ENCODE peak calls at places on chromosomes 16 and 17, in five cellular contexts. Q is H1, U is GM12878, I is K562, R is HepG2. F is an unnamed sample.

GRCh38 chr16:13402601-13403000 is 501.2 kb downstream of the SHISA9 start:
- DNase-seq in Q (no peak), I (no peak), R (no peak), U (no peak), F (no peak)

GRCh38 chr16:68300736-68301459 is 9.8 kb downstream of the SLC7A6OS start:
- DNase-seq in Q (no peak), U (no peak), R (no peak), I (no peak), F (no peak)

GRCh38 chr16:50114357-50115129 is 38.6 kb upstream of the TENT4B start:
- DNase-seq in Q (no peak), I (no peak), U (no peak), R (no peak), F (no peak)

GRCh38 chr16:81478876-81479496 is 34.4 kb downstream of the CMIP start:
- DNase-seq in I (no peak), Q (no peak), R (no peak), U (peak), F (no peak)

GRCh38 chr17:80891096-80892018 is 100.3 kb upstream of the CHMP6 start:
- DNase-seq in Q (no peak), I (peak), U (peak), R (no peak), F (no peak)

GRCh38 chr16:57305159-57305811 is 20.8 kb upstream of the PLLP start:
- DNase-seq in I (no peak), U (no peak), R (peak), Q (no peak), F (no peak)

GRCh38 chr17:82959242-82959930 is 119.6 kb upstream of the ZNF750 start:
- DNase-seq in U (no peak), Q (no peak), R (no peak), I (no peak), F (no peak)

GRCh38 chr17:7238418-7239090 is 703 bp downstream of the PHF23 start:
- DNase-seq in I (peak), R (no peak), Q (no peak), U (no peak), F (no peak)

GRCh38 chr16:65229191-65229662 is 107.4 kb upstream of the CDH11 start:
- DNase-seq in U (no peak), R (no peak), Q (no peak), I (no peak), F (no peak)

GRCh38 chr17:64775701-64776570 is 113.8 kb upstream of the SMURF2 start:
- DNase-seq in Q (no peak), I (no peak), R (peak), U (no peak), F (no peak)

GRCh38 chr17:1617620-1618174 is 10.9 kb downstream of the SLC43A2 start:
- DNase-seq in I (peak), R (no peak), Q (no peak), U (no peak), F (no peak)

GRCh38 chr17:56943505-56944125 is 17.2 kb downstream of the COIL start:
- DNase-seq in U (no peak), Q (no peak), I (no peak), R (no peak), F (no peak)

GRCh38 chr17:56935461-56935860 is 21.6 kb upstream of the TRIM25 start:
- DNase-seq in Q (no peak), I (no peak), U (no peak), R (no peak), F (no peak)

GRCh38 chr17:56936697-56937322 is 23.0 kb upstream of the TRIM25 start:
- DNase-seq in U (no peak), R (no peak), I (no peak), Q (no peak), F (no peak)

GRCh38 chr17:56937688-56938087 is 23.2 kb downstream of the COIL start:
- DNase-seq in U (no peak), R (no peak), Q (no peak), I (peak), F (no peak)

GRCh38 chr17:56939869-56940484 is 20.9 kb downstream of the COIL start:
- DNase-seq in I (peak), R (peak), U (no peak), Q (no peak), F (peak)
- TF ChIP-seq ATF2 in I (no peak), R (no peak), U (no peak), Q (no peak), F (no peak)

DNA sequence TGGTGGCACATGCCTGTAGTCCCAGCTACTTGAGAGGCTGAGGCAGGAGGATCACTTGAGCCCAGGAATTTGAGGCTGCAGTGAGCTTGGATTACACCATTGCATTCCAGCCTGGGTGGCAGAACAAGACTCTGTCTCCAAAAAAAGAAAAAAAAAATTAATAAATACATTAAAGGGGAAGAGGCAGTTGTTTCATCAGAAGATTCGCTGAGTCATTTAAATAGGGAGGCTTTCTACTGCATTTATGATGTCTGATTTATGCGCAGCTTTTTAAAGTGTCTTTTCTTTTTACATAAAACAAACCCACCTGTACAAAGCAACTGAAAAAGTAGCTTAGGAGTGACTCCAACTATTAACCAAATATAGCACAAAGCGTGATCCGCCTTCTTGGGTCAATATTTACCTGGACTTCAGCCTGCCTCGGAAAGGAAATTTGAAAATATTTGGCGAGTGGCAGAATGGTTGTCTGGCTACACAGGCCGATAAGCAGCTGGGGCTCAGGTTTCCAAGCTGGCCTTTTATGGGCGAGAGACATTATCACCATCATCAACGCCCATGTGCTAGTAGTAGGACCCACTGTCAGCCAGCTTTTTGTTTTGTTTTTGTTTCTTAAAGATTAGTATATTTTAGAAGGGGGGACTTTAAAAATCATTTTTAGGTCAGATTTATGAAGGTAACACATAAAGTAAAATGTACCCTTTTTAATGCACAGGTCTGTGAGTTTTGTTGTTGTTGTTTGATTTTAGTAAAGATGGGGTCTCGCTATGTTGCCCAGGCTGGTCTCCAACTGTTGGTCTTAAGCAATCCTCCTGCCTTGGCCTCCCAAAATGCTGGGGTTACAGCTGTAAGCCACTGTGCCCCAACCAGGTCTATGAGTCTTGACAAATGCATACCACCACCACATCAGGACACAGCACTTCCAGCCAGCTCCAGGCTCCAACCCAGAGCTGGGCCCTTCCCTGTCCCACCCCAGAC is 42.5 kb upstream of the RASD1 start:
- DNase-seq in I (peak), U (no peak), Q (no peak), R (peak), F (no peak)
- TF ChIP-seq ATF2 in I (no peak), U (no peak), Q (no peak), R (peak), F (no peak)

DNA sequence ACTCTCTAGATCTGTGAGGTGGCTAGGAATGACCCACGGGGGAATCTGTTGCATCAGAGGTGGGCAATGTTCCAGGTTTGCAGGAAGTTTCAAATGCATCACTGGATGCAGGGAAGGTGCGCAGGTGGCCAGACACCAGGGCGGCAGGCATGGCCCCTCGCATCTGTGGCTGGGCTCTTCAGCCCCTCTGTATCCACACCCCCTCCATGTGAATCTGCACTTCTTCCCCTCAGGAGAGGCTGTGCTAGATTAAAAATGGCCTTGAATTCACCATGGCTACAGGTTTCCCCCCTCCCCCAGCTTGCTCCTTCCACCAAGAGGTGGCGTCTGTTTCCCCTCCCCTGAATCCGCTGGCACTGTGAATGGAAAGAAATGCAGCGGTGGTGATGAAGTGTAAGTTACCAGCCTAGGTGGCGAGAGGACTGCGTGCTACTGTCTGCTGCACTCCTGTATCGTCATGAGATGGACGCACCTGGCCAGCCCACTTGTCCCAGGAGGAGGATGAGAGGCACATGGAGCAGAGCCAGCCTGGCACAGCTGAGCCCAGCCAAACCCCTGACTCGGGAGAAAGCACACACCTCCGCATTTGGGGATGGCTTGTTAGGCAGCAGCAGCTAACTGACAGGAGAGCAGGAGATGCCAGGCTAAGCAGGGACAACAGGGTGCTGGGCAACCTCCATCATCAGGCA is 26.3 kb downstream of the TNFRSF13B start:
- DNase-seq in I (peak), R (no peak), U (no peak), Q (no peak), F (peak)
- TF ChIP-seq ATF2 in I (no peak), R (no peak), U (no peak), Q (no peak), F (no peak)

GRCh38 chr16:4455951-4456350 is 18.5 kb downstream of the NMRAL1 start:
- DNase-seq in Q (no peak), I (no peak), U (no peak), R (no peak), F (no peak)
- TF ChIP-seq ATF2 in Q (no peak), I (no peak), U (no peak), R (no peak), F (no peak)